ENCODE peak calls at places on chromosomes 5 and 9, in four cellular contexts. E is psoas muscle, G is adrenal gland, Z is A549. T is an unnamed sample.

GRCh38 chr5:2193923-2194555 is 311.3 kb upstream of the IRX4 start:
- DNase-seq in Z (no peak), E (no peak), G (no peak), T (peak)

GRCh38 chr5:17217421-17218352 is at the start of gene BASP1:
- DNase-seq in G (peak), Z (peak), E (peak), T (peak)

GRCh38 chr5:111930905-111931461 is 174.0 kb upstream of the NREP start:
- DNase-seq in Z (no peak), G (no peak), E (no peak), T (no peak)

GRCh38 chr5:107557051-107557658 is 113.6 kb downstream of the EFNA5 start:
- DNase-seq in G (no peak), E (peak), Z (peak), T (no peak)

GRCh38 chr5:143011621-143012020 is 241.4 kb downstream of the ARHGAP26 start:
- DNase-seq in E (no peak), G (no peak), Z (no peak), T (no peak)

GRCh38 chr9:122226142-122226757 is 2.5 kb downstream of the LHX6 start:
- DNase-seq in Z (no peak), G (no peak), E (no peak), T (no peak)

GRCh38 chr5:118791986-118792734 is 196.2 kb downstream of the DTWD2 start:
- DNase-seq in Z (peak), G (peak), E (no peak), T (no peak)

GRCh38 chr5:152072076-152072475 is 147.4 kb upstream of the GLRA1 start:
- DNase-seq in E (no peak), G (no peak), Z (no peak), T (no peak)

GRCh38 chr5:57174128-57174849 is 430 bp downstream of the GPBP1 start:
- DNase-seq in Z (no peak), E (no peak), G (peak), T (peak)

GRCh38 chr5:132774896-132775295 is 2.1 kb downstream of the SEPTIN8 start:
- DNase-seq in Z (no peak), G (no peak), E (no peak), T (no peak)

GRCh38 chr9:32723801-32724200 is 59.5 kb upstream of the TMEM215 start:
- DNase-seq in Z (no peak), G (no peak), E (no peak), T (no peak)

GRCh38 chr5:15731686-15732085 is 231.7 kb downstream of the FBXL7 start:
- DNase-seq in E (no peak), G (no peak), Z (no peak), T (no peak)

GRCh38 chr9:133429216-133429613 is 7.0 kb downstream of the ADAMTS13 start:
- DNase-seq in Z (no peak), E (no peak), G (no peak), T (no peak)

GRCh38 chr5:170223349-170223748 is 9.4 kb upstream of the C5orf58 start:
- DNase-seq in G (no peak), E (no peak), Z (no peak), T (no peak)

GRCh38 chr9:105191508-105192118 is 52.8 kb upstream of the SLC44A1 start:
- DNase-seq in Z (peak), E (no peak), G (peak), T (no peak)

GRCh38 chr5:116486588-116486987 is 88.0 kb downstream of the SEMA6A start:
- DNase-seq in E (no peak), Z (no peak), G (no peak), T (no peak)

GRCh38 chr5:8848997-8849585 is 696.8 kb downstream of the SEMA5A start:
- DNase-seq in G (no peak), Z (no peak), E (no peak), T (no peak)

GRCh38 chr5:608286-609087 is 3.7 kb upstream of the CEP72 start:
- DNase-seq in G (no peak), Z (no peak), E (no peak), T (peak)

GRCh38 chr5:111914957-111915356 is 158.0 kb upstream of the NREP start:
- DNase-seq in Z (no peak), G (no peak), E (no peak), T (no peak)

GRCh38 chr5:35924950-35925722 is 13.3 kb downstream of the CAPSL start:
- DNase-seq in G (peak), E (peak), Z (peak), T (no peak)

GRCh38 chr5:150801117-150801927 is 22.8 kb downstream of the SMIM3 start:
- DNase-seq in G (peak), E (no peak), Z (peak), T (no peak)

GRCh38 chr9:124859803-124860581 is 1.8 kb downstream of the RPL35 start:
- DNase-seq in E (no peak), Z (no peak), G (no peak), T (no peak)

GRCh38 chr9:124863371-124863831 is 1.5 kb downstream of the ARPC5L start:
- DNase-seq in G (no peak), Z (no peak), E (no peak), T (no peak)

GRCh38 chr9:124860582-124861341 is 995 bp downstream of the RPL35 start:
- DNase-seq in G (no peak), Z (no peak), E (no peak), T (no peak)

GRCh38 chr9:124858330-124859046 is 3.3 kb downstream of the RPL35 start:
- DNase-seq in G (no peak), Z (no peak), E (no peak), T (peak)

DNA sequence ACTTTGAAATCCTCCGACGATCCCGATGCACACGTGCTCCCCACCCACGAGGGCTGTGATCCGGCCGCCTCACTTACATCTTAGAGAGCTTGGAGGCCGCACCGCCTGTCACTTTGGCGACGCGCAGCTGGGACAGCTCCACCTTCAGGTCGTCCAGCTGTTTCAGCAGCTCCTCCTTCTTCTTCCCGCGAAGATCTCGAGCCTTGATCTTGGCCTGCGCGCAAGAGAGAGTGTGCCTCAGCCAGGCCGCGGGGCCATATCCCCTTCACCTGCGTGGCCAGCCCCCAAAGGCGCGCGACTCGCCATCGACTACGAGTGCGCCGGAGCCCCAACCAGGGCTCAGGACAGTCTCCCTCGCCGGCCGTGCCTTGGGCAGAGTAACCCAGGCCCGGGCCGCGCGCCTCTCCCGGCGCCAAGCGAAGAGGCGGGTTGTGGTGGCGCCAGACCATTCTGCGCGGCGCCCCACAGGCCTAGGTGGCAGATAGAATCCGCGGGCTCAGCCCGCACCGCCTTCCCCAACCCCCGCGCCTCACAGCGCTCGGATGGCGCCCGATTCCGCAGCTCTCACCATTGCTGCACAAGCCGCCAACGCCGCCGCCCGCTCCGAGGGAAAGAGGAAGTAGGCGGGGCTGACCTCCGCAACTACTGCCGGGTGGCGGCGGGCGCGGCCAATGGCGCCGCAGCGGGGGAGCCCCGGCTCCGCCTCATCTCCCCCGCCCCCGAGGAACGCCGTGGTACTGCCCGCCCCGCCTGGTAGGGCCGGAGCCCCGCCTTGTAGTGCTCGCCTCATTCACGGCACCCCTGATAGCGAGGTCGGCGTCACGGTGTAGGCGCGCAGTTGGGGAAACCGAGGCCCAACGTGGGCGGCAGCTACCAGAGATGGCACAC is at the start of the genes ARPC5L and RPL35:
- DNase-seq in Z (peak), E (peak), G (peak), T (peak)
- TF ChIP-seq CTCF in Z (no peak), E (no peak), G (peak), T (no peak)

DNA sequence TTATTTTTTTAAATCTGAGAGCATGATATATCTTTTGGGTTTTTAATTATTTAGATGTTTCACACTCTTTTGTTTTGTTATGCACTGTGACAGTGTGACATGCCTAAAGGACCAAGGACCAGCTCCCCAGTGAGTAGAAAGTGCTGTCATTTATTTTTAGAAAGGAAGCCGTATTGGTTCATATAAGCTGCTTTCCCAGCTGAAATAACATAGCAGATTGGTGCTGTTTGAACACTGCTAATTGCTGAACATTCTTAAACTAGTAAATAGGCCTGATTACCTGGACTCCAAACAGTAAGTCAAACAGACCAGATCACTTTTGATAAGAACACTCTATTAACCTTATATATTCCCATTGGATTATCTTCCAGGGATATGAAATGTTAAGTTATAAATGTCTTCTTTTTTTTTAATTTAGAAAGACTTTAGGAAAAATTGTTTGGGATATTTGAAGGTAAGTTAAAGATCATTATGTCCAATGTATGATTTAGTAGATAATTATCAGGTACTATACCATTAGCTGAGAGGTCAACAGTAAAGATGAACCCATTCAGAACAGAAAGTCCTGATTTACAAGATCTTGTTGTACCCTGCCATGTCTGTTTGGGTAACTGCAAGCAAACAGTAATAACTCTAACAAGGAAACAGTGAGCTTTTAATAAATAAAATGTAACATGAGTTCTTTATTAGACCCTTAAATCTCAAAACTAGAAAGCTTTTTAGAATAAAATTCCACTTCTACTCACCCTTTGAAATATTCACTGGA is 27.8 kb upstream of the ELL2 start:
- DNase-seq in E (no peak), Z (no peak), G (no peak), T (no peak)
- H3K4me3 ChIP-seq in E (no peak), Z (no peak), G (no peak), T (no peak)

DNA sequence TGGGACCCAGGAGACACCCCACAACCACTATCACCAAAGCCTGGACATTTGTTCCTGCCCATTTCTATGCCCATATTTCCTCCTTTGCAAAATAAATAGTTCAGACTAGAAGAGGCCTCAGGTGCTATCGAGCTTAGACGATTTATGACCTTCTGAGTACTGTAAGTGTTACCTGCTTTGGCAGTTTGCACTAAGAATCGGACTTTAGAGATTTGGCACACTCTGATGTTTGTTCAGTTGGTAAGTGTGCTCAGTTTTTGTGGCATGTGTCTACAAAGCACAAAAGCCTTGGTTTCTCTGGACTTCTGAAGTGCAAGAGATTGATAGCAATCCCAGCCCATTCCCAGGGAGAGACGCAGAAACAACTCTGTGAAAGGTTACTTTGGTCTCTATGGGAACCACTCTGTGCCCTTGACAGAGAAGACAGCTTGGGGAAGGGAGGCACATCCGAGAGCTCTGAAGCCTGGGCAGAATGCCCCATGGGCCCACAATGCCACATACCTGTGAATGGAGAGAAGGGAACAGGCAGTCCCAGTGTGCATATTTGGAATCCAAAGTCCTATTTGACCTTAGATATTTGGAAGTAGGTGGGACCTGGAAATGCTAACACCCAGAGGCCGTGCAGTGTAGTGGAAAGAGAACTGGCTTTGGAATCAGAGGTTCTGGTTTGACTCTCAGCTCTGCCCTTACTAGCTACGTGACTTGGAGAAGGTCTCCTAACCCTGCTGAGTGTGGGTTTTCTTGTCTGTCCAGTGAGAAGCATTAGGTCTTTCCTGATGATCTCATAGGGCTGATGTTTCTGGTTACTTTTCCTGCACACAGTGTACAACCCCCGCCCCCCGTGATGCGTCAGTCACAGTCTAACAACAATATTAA is 194.3 kb upstream of the VLDLR start:
- DNase-seq in Z (no peak), G (no peak), E (no peak), T (no peak)
- H3K27ac ChIP-seq in Z (no peak), G (no peak), E (no peak), T (no peak)

DNA sequence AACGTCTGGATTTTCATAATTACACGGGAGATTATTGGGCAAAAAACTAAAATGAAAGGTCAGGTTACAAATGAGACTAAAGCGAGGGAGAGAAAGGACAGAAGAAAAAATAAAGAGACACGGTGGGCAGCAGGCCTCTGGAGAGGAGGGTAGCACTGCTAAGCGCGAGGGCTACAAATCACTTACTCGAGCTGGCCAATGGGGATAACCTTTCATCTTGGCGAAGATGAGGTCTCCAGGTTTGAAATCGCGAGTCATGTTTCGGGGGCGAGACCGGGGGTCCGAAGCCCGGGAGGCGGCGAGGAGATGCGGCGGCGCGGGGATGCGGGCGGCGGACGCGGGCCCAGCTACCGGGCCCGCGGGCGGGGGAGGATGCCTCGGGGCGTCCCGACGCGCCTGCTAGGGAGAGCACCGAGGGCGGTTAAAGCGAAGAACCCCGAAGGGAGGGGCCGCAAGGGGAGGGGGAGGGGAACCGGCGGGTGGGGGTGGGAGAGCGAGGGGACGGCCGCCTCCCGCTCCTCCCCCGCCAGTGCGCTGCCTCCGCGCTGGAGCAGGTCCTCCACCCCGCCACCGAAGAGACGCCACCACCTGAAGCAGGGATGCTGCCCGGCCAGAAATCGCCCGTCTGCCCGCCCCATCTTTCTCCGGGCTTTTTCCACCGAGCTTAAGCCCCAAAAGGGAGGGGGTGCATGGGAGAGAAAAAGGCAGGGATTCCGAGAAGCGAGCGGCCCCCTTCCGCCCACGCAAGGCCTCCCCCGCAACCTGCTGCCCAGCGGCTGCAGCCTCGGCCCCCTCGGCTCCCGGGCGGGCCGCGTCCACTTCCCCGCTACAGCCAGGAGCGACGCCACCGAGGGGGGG is 610 bp downstream of the PSIP1 start:
- DNase-seq in Z (peak), E (peak), G (peak), T (no peak)
- TF ChIP-seq CTCF in Z (no peak), E (no peak), G (no peak), T (no peak)

GRCh38 chr9:123370526-123371227 is 14.7 kb downstream of the CRB2 start:
- DNase-seq in E (no peak), G (no peak), Z (no peak), T (no peak)

GRCh38 chr9:123370108-123370507 is 14.1 kb downstream of the CRB2 start:
- DNase-seq in Z (no peak), E (no peak), G (no peak), T (no peak)

GRCh38 chr9:123372766-123373446 is 16.9 kb downstream of the CRB2 start:
- DNase-seq in E (no peak), G (no peak), Z (no peak), T (no peak)

GRCh38 chr9:123371805-123372590 is 16.0 kb downstream of the CRB2 start:
- DNase-seq in G (no peak), Z (no peak), E (no peak), T (no peak)

GRCh38 chr9:123371228-123371584 is 15.2 kb downstream of the CRB2 start:
- DNase-seq in Z (no peak), E (no peak), G (no peak), T (no peak)
- H3K4me3 ChIP-seq in Z (no peak), E (no peak), G (no peak), T (no peak)

GRCh38 chr5:141965071-141965470 is 3.8 kb upstream of the RNF14 start:
- DNase-seq in E (no peak), Z (no peak), G (no peak), T (no peak)
- H3K27ac ChIP-seq in E (no peak), Z (no peak), G (no peak), T (no peak)

GRCh38 chr5:113183694-113184093 is 207.1 kb downstream of the DCP2 start:
- DNase-seq in E (no peak), G (no peak), Z (no peak), T (no peak)

GRCh38 chr5:113188454-113188853 is 211.9 kb downstream of the DCP2 start:
- DNase-seq in Z (no peak), G (no peak), E (no peak), T (no peak)

GRCh38 chr5:113187879-113188278 is 211.3 kb downstream of the DCP2 start:
- DNase-seq in E (no peak), Z (no peak), G (no peak), T (no peak)

GRCh38 chr5:113189291-113189690 is 212.7 kb downstream of the DCP2 start:
- DNase-seq in E (no peak), G (no peak), Z (no peak), T (no peak)

GRCh38 chr5:113186061-113186460 is 209.5 kb downstream of the DCP2 start:
- DNase-seq in G (no peak), E (no peak), Z (no peak), T (no peak)
- TF ChIP-seq CTCF in G (no peak), E (no peak), Z (no peak), T (no peak)

GRCh38 chr9:20070336-20070735 is 281.5 kb upstream of the SLC24A2 start:
- DNase-seq in G (no peak), Z (no peak), E (no peak), T (no peak)

GRCh38 chr9:20065076-20065475 is 276.2 kb upstream of the SLC24A2 start:
- DNase-seq in E (no peak), G (no peak), Z (no peak), T (no peak)

GRCh38 chr9:20066120-20066519 is 277.3 kb upstream of the SLC24A2 start:
- DNase-seq in E (no peak), Z (no peak), G (no peak), T (no peak)
- H3K4me3 ChIP-seq in E (no peak), Z (no peak), G (no peak), T (no peak)

GRCh38 chr5:176735383-176736265 is 74.7 kb upstream of the UNC5A start:
- DNase-seq in Z (no peak), E (no peak), G (peak), T (peak)
- H3K27ac ChIP-seq in Z (no peak), E (no peak), G (no peak), T (no peak)

GRCh38 chr9:121075251-121076036 is 689 bp downstream of the CNTRL start:
- DNase-seq in E (no peak), Z (no peak), G (no peak), T (no peak)
- TF ChIP-seq CTCF in E (no peak), Z (no peak), G (no peak), T (no peak)